ENCODE peak calls at places on chromosomes 7 and 10, in five cellular contexts. C, N, Y, R and V are unnamed samples.

GRCh38 chr10:29668628-29669027 is 33.9 kb upstream of the SVIL start:
- DNase-seq in C (no peak), R (peak), Y (peak), N (no peak), V (peak)

GRCh38 chr7:138934861-138935260 is 46.3 kb downstream of the KIAA1549 start:
- DNase-seq in C (peak), N (no peak), R (peak), Y (peak), V (peak)

GRCh38 chr7:7103343-7104313 is 78.7 kb upstream of the C1GALT1 start:
- DNase-seq in C (no peak), R (peak), N (no peak), Y (peak), V (peak)

GRCh38 chr7:66627876-66628360 is 763 bp upstream of the KCTD7 start:
- DNase-seq in R (no peak), N (no peak), C (no peak), Y (no peak), V (no peak)

GRCh38 chr7:130380121-130380860 is at the start of gene CPA1:
- DNase-seq in R (no peak), C (peak), N (peak), Y (no peak), V (no peak)

GRCh38 chr10:65358565-65358964 is 1567.3 kb upstream of the LRRTM3 start:
- DNase-seq in C (no peak), R (peak), N (peak), Y (peak), V (peak)

GRCh38 chr10:124224331-124225028 is 131.1 kb upstream of the CHST15 start:
- DNase-seq in R (peak), Y (no peak), C (peak), N (no peak), V (peak)

GRCh38 chr10:4242561-4243035 is 457.6 kb upstream of the KLF6 start:
- DNase-seq in N (no peak), C (no peak), Y (peak), R (peak), V (peak)

GRCh38 chr10:110857265-110858158 is 14.2 kb upstream of the PDCD4 start:
- DNase-seq in R (peak), N (peak), C (no peak), Y (peak), V (peak)
- H3K4me3 ChIP-seq in R (no peak), N (peak), C (no peak), Y (no peak), V (no peak)

GRCh38 chr10:113716109-113717010 is 35.1 kb upstream of the PLEKHS1 start:
- DNase-seq in R (no peak), N (no peak), C (no peak), Y (no peak), V (no peak)
- H3K4me3 ChIP-seq in R (no peak), N (no peak), C (no peak), Y (no peak), V (no peak)

DNA sequence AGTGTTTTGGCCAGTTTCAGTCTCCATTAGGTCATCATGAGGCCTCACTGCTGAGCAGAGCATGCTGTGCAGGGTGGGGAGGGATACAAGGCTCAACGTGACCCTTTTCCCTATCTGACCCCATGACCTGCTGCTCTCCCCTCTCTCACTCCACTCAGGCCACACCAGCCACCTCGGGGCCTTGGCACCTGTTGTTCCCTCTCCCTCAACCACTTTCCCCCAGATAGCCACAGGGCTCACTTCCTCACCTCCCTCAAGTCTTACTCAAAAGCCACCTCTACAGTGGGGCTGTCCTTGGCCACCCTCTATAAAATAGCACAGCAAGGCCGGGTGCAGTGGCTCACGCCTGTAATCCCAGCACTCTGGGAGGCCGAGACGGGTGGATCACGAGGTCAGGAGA is 13.9 kb downstream of the SH3PXD2A start:
- DNase-seq in Y (no peak), R (no peak), C (no peak), N (no peak), V (no peak)
- H3K4me3 ChIP-seq in Y (no peak), R (no peak), C (no peak), N (no peak), V (no peak)

GRCh38 chr10:8420182-8420581 is 365.7 kb downstream of the GATA3 start:
- DNase-seq in N (no peak), C (no peak), R (no peak), Y (no peak), V (no peak)

GRCh38 chr10:8418631-8419030 is 364.1 kb downstream of the GATA3 start:
- DNase-seq in C (no peak), R (peak), Y (no peak), N (no peak), V (no peak)

GRCh38 chr10:8417631-8418030 is 363.1 kb downstream of the GATA3 start:
- DNase-seq in N (no peak), Y (no peak), C (no peak), R (no peak), V (no peak)

GRCh38 chr10:8416192-8416701 is 361.8 kb downstream of the GATA3 start:
- DNase-seq in R (no peak), Y (no peak), N (no peak), C (no peak), V (no peak)

GRCh38 chr10:8416755-8417154 is 362.3 kb downstream of the GATA3 start:
- DNase-seq in N (no peak), Y (no peak), C (no peak), R (no peak), V (no peak)
- H3K4me3 ChIP-seq in N (no peak), Y (no peak), C (no peak), R (no peak), V (no peak)

GRCh38 chr10:73432646-73433537 is 469 bp downstream of the MSS51 start:
- DNase-seq in Y (no peak), R (no peak), C (no peak), N (no peak), V (no peak)
- H3K4me3 ChIP-seq in Y (no peak), R (no peak), C (no peak), N (no peak), V (no peak)

GRCh38 chr10:45592926-45593325 is 79.6 kb downstream of the ZFAND4 start:
- DNase-seq in R (no peak), C (no peak), Y (no peak), N (no peak), V (no peak)

GRCh38 chr10:45592432-45592831 is 80.1 kb downstream of the ZFAND4 start:
- DNase-seq in R (no peak), C (no peak), Y (no peak), N (no peak), V (no peak)

GRCh38 chr10:45596556-45596955 is 76.0 kb downstream of the ZFAND4 start:
- DNase-seq in N (no peak), C (no peak), Y (no peak), R (no peak), V (no peak)

GRCh38 chr10:45593938-45594275 is 78.7 kb downstream of the ZFAND4 start:
- DNase-seq in R (no peak), C (no peak), N (no peak), Y (no peak), V (no peak)

DNA sequence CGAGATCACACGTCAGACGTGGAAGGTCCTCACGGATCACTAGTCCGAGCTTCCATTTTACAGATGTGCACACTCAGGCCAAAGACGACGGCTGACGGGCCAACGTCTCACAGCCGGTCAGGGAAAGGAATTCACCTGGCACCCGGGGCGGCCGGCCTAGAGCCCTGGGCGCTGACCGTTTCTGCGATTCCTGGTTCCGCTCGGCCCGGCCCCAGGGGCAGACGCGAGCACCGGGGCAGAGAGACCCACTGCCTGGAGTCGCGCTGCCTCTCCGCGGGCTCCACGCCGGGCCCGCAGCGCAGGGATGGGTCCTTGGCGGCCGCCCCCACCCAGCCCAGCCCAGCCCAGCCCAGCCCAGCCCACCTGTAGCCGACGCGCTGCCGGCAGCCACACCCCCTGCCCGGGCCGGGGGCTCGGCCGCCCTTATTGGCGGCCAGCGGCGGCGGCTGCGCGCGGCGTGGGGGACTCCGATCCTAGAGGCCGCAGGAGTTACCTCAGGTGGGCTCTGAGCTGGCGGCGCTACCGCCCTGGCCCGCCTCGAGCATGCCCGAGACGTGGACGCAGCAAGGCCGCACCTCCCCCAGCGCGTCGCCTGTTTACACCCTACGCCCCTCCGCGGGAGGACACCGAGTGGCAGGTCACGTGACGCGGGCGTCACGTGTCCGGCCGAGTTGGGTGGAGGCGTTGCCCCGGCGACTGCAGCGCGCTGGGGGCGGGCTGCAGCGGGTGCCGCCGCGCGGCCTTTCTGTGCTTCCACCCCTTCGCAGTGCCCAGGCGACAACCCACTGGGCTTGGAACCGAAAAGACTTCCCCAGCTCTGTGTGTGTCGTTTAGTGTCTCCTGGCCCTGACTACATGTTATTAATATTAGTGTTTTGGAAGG is 78.1 kb downstream of the ZFAND4 start:
- DNase-seq in C (peak), Y (peak), N (peak), R (peak), V (peak)
- H3K4me3 ChIP-seq in C (peak), Y (peak), N (peak), R (peak), V (peak)

DNA sequence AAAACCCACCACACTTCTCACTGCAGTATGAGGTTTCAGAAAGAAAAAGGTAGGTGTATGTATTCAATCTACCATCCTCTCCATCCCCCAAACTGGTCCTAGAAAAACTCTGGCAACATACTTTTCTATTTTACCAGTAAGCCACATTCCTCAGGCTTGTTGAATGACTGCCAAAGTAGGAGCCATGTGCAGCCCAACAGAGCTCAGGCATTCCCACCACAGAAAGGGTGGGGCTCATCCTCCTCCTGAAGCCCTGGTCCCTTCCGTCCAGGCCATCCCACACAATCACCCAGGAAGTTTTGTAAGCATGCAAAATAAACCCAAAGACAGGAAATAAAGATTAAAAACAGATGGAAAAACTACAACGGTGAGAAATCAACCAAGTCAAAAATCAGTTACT is 57.2 kb downstream of the MAD1L1 start:
- DNase-seq in C (no peak), Y (peak), R (peak), N (no peak), V (peak)
- H3K4me3 ChIP-seq in C (no peak), Y (no peak), R (no peak), N (no peak), V (no peak)

DNA sequence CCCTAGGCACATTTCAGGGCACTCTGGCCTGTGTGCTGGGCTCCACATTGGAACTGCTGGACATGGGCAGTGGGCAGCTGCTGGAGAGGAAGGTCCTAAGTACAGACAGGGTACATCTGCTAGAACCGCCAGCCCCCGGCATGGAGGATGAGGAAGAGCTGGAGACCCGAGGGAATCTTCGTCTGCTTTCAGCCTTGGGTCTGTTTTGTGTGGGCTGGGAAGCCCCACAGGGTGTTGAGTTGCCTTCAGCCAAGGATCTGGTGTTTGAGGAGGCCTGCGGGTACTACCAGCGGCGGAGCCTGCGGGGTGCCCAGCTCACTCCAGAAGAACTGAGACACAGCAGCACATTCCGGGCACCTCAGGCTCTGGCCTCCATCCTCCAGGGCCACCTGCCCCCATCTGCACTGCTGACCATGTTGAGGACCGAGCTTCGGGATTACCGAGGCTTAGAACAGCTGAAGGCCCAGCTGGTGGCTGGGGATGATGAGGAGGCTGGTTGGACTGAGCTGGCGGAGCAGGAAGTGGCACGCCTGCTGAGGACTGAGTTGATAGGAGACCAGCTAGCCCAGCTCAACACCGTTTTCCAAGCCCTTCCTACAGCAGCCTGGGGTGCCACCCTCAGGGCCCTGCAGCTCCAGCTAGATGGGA is 1.4 kb downstream of the HPS6 start:
- DNase-seq in N (no peak), Y (peak), C (no peak), R (no peak), V (no peak)
- H3K4me3 ChIP-seq in N (peak), Y (peak), C (peak), R (peak), V (peak)

GRCh38 chr7:25965405-25966123 is 186.4 kb upstream of the NFE2L3 start:
- DNase-seq in R (peak), C (no peak), Y (peak), N (no peak), V (peak)

GRCh38 chr7:25968205-25968993 is 183.6 kb upstream of the NFE2L3 start:
- DNase-seq in N (no peak), C (no peak), R (no peak), Y (no peak), V (no peak)

GRCh38 chr7:25967278-25968204 is 184.5 kb upstream of the NFE2L3 start:
- DNase-seq in R (no peak), Y (no peak), N (no peak), C (no peak), V (no peak)

GRCh38 chr7:25964483-25964961 is 187.5 kb upstream of the NFE2L3 start:
- DNase-seq in Y (no peak), R (no peak), C (no peak), N (no peak), V (no peak)

GRCh38 chr7:25966469-25966868 is 185.5 kb upstream of the NFE2L3 start:
- DNase-seq in R (no peak), C (no peak), N (no peak), Y (no peak), V (no peak)
- H3K4me3 ChIP-seq in R (no peak), C (no peak), N (no peak), Y (no peak), V (no peak)